ENCODE peak calls at places on chromosomes 1 and 21, in five cellular contexts. H, Z, I, O and K are unnamed samples.

GRCh38 chr1:110068646-110069301 is 1.7 kb downstream of the ALX3 start:
- DNase-seq in H (no peak), Z (no peak), I (no peak), O (no peak), K (no peak)

GRCh38 chr1:54596756-54597155 is 26.6 kb downstream of the FAM151A start:
- DNase-seq in H (no peak), Z (no peak), I (no peak), O (no peak), K (no peak)

GRCh38 chr1:20787775-20788488 is 825 bp upstream of the HP1BP3 start:
- DNase-seq in H (peak; percentile 28), Z (peak; percentile 28), I (peak; percentile 16), O (no peak), K (peak; percentile 50)

GRCh38 chr1:246875041-246876026 is 56.4 kb downstream of the AHCTF1 start:
- DNase-seq in H (no peak), Z (no peak), I (no peak), O (no peak), K (no peak)

GRCh38 chr1:63112155-63112914 is 210.0 kb upstream of the FOXD3 start:
- DNase-seq in H (no peak), Z (no peak), I (no peak), O (no peak), K (no peak)

GRCh38 chr1:56506951-56507437 is 72.4 kb downstream of the PLPP3 start:
- DNase-seq in H (no peak), Z (no peak), I (no peak), O (no peak), K (no peak)

GRCh38 chr21:21111309-21111920 is 113.2 kb downstream of the NCAM2 start:
- DNase-seq in H (no peak), Z (no peak), I (no peak), O (no peak), K (no peak)

GRCh38 chr1:168386949-168387586 is 106.4 kb downstream of the TBX19 start:
- DNase-seq in H (peak; percentile 53), Z (no peak), I (peak; percentile 77), O (no peak), K (no peak)

GRCh38 chr1:51583532-51583931 is 33.4 kb upstream of the OSBPL9 start:
- DNase-seq in H (no peak), Z (no peak), I (no peak), O (no peak), K (no peak)

GRCh38 chr1:20008391-20008841 is 29.0 kb upstream of the PLA2G2A start:
- DNase-seq in H (no peak), Z (no peak), I (no peak), O (no peak), K (no peak)

GRCh38 chr1:40450491-40451237 is 388 bp downstream of the ZFP69B start:
- DNase-seq in H (no peak), Z (peak; percentile 16), I (peak; percentile 29), O (peak; percentile 55), K (peak; percentile 34)

GRCh38 chr1:26739251-26739914 is 43.6 kb downstream of the ARID1A start:
- DNase-seq in H (no peak), Z (no peak), I (no peak), O (no peak), K (no peak)

GRCh38 chr21:37230632-37231246 is 36.4 kb downstream of the VPS26C start:
- DNase-seq in H (no peak), Z (no peak), I (no peak), O (no peak), K (no peak)

GRCh38 chr1:87715471-87715870 is 386.8 kb downstream of the LMO4 start:
- DNase-seq in H (no peak), Z (no peak), I (no peak), O (no peak), K (no peak)

GRCh38 chr1:240242601-240243144 is 151.0 kb downstream of the FMN2 start:
- DNase-seq in H (no peak), Z (no peak), I (no peak), O (no peak), K (no peak)

GRCh38 chr1:62218603-62219002 is 24.0 kb downstream of the L1TD1 start:
- DNase-seq in H (no peak), Z (no peak), I (no peak), O (no peak), K (no peak)